ENCODE peak calls at places on chromosomes 13 and 19, in five cellular contexts. O, K, G, F and W are unnamed samples.

GRCh38 chr13:30158774-30159445 is 148.4 kb downstream of the KATNAL1 start:
- DNase-seq in F (no peak), K (peak; percentile 91), O (no peak), G (no peak), W (no peak)

GRCh38 chr13:110282316-110282841 is 24.6 kb downstream of the COL4A1 start:
- DNase-seq in G (no peak), F (no peak), K (no peak), O (no peak), W (no peak)

GRCh38 chr13:79393564-79394249 is 12.3 kb downstream of the RBM26 start:
- DNase-seq in F (no peak), G (no peak), K (no peak), O (no peak), W (no peak)

GRCh38 chr13:39144941-39145533 is 106.8 kb downstream of the NHLRC3 start:
- DNase-seq in O (peak; percentile 2), F (no peak), K (peak; percentile 78), G (peak; percentile 15), W (peak; percentile 17)

GRCh38 chr19:17950310-17951150 is 16.4 kb upstream of the KCNN1 start:
- DNase-seq in K (no peak), G (no peak), F (no peak), O (no peak), W (peak; percentile 19)

GRCh38 chr13:39976481-39976880 is 321.0 kb downstream of the COG6 start:
- DNase-seq in K (no peak), G (no peak), O (no peak), F (no peak), W (no peak)

GRCh38 chr13:48235100-48235813 is 2.3 kb downstream of the ITM2B start:
- DNase-seq in O (no peak), K (no peak), F (no peak), G (no peak), W (no peak)

GRCh38 chr13:106104281-106104901 is 431.1 kb downstream of the EFNB2 start:
- DNase-seq in F (no peak), K (peak; percentile 94), O (no peak), G (no peak), W (no peak)

GRCh38 chr13:94188173-94188869 is 291.2 kb downstream of the DCT start:
- DNase-seq in G (no peak), K (no peak), F (no peak), O (no peak), W (no peak)

GRCh38 chr19:13865578-13866462 is 11.1 kb upstream of the NANOS3 start:
- DNase-seq in K (no peak), G (no peak), F (no peak), O (no peak), W (no peak)

GRCh38 chr19:42282810-42283247 is 13.8 kb downstream of the CIC start:
- DNase-seq in G (no peak), K (no peak), F (no peak), O (no peak), W (no peak)

GRCh38 chr13:34107814-34108213 is 289.9 kb downstream of the RFC3 start:
- DNase-seq in K (peak; percentile 33), O (no peak), G (no peak), F (no peak), W (no peak)

GRCh38 chr13:21812192-21812626 is 141.3 kb downstream of the FGF9 start:
- DNase-seq in F (no peak), K (no peak), G (no peak), O (no peak), W (no peak)

GRCh38 chr19:48955308-48955958 is 758 bp downstream of the BAX start:
- DNase-seq in G (no peak), O (no peak), K (no peak), F (no peak), W (no peak)

GRCh38 chr19:39166571-39167391 is 30.0 kb upstream of the NCCRP1 start:
- DNase-seq in G (peak; percentile 73), F (peak; percentile 87), K (no peak), O (no peak), W (no peak)

GRCh38 chr13:48567521-48568331 is 34.8 kb upstream of the RCBTB2 start:
- DNase-seq in K (peak; percentile 25), F (no peak), O (no peak), G (no peak), W (no peak)

GRCh38 chr13:24392972-24393371 is 83.6 kb downstream of the C1QTNF9 start:
- DNase-seq in G (no peak), O (no peak), K (no peak), F (no peak), W (no peak)

GRCh38 chr19:17107546-17108452 is 32.2 kb downstream of the MYO9B start:
- DNase-seq in K (peak; percentile 98), F (no peak), G (peak; percentile 80), O (peak; percentile 6), W (no peak)

GRCh38 chr19:35553385-35554000 is 8.1 kb downstream of the TMEM147 start:
- DNase-seq in F (no peak), O (no peak), G (no peak), K (no peak), W (no peak)

GRCh38 chr13:43782686-43783085 is 4.1 kb downstream of the ENOX1 start:
- DNase-seq in K (peak; percentile 25), O (no peak), F (no peak), G (no peak), W (no peak)

GRCh38 chr19:7851623-7852500 is 21.8 kb downstream of the EVI5L start:
- DNase-seq in G (no peak), O (no peak), K (no peak), F (no peak), W (no peak)

GRCh38 chr19:32040246-32040645 is 305.2 kb upstream of the ZNF507 start:
- DNase-seq in G (no peak), F (no peak), O (no peak), K (no peak), W (no peak)